ENCODE peak calls at places on chromosomes 11 and 22, in seven cellular contexts. H is M059J; G is effector memory CD8-positive, alpha-beta T cell; K is stimulated activated CD4-positive, alpha-beta T cell treated with anti-CD3 and anti-CD28 coated beads, Interleukin-12 subunit alpha, Interleukin-12 subunit beta, amount 100 ng/mL, for 24 hours; E is activated T-helper 1 cell treated with anti-CD3 and anti-CD28 coated beads, Interleukin-12 subunit alpha, Interleukin-12 subunit beta, Interleukin-2, Interleukin-4 antibody, amounts not matched to agents 30 ng/mL and 10 ng/mL and 1 ng/mL, durations not matched to agents 14 hours and 24 hours and 36 hours; O is RCC 7860; V is adrenal gland. F is an unnamed sample.

GRCh38 chr11:102012946-102013345 is 34.3 kb upstream of the CFAP300 start:
- DNase-seq in O (no peak), E (no peak), V (no peak), K (no peak), G (no peak), H (peak; percentile 51), F (no peak)

GRCh38 chr11:110763249-110764011 is 51.2 kb upstream of the ARHGAP20 start:
- DNase-seq in V (no peak), G (no peak), H (peak; percentile 69), E (no peak), K (no peak), O (no peak), F (no peak)

GRCh38 chr11:127454856-127455255 is 454.3 kb upstream of the KIRREL3 start:
- DNase-seq in O (no peak), V (no peak), K (no peak), H (peak; percentile 1), E (no peak), G (no peak), F (no peak)

GRCh38 chr22:44261164-44261860 is 51.4 kb downstream of the SHISAL1 start:
- DNase-seq in V (no peak), O (no peak), K (no peak), H (no peak), G (no peak), E (no peak), F (no peak)

GRCh38 chr11:63833048-63833447 is 5.9 kb upstream of the MARK2 start:
- DNase-seq in O (no peak), H (no peak), V (no peak), E (no peak), G (no peak), K (no peak), F (no peak)

GRCh38 chr11:110373061-110373702 is 56.6 kb upstream of the FDX1 start:
- DNase-seq in G (no peak), V (peak; percentile 49), O (peak; percentile 26), E (no peak), K (no peak), H (peak; percentile 71), F (no peak)

GRCh38 chr11:73201888-73202810 is 15.9 kb upstream of the P2RY2 start:
- DNase-seq in V (no peak), K (no peak), E (no peak), H (no peak), G (no peak), O (no peak), F (no peak)

GRCh38 chr22:36180928-36181327 is 20.4 kb upstream of the APOL3 start:
- DNase-seq in V (no peak), K (no peak), E (no peak), G (no peak), O (no peak), H (no peak), F (no peak)

GRCh38 chr11:76047231-76047630 is 159.1 kb downstream of the WNT11 start:
- DNase-seq in K (no peak), O (no peak), H (peak; percentile 3), G (no peak), V (no peak), E (no peak), F (no peak)

GRCh38 chr11:76787911-76788596 is 4.9 kb downstream of the TSKU start:
- DNase-seq in K (no peak), G (no peak), V (no peak), O (no peak), E (no peak), H (no peak), F (no peak)

GRCh38 chr11:6655020-6655789 is 404 bp downstream of the DCHS1 start:
- DNase-seq in O (no peak), H (no peak), K (no peak), G (no peak), V (no peak), E (no peak), F (no peak)

GRCh38 chr11:15688351-15688792 is 573.6 kb downstream of the INSC start:
- DNase-seq in K (no peak), G (no peak), H (no peak), V (no peak), E (no peak), O (no peak), F (no peak)

F was measured in stimulated activated CD8-positive, alpha-beta memory T cell treated with anti-CD3 and anti-CD28 coated beads, Interleukin-4, amount 100 ng/mL, for 4 hours.